ENCODE peak calls at places on chromosomes 16 and 17, in four cellular contexts. One of them, this sample, is unnamed.

GRCh38 chr17:55547027-55547670 is 35.9 kb upstream of the SMIM36 start:
- DNase-seq in osteoblast: no peak
- DNase-seq in stomach: no peak
- DNase-seq in CD8-positive, alpha-beta T cell: no peak
- DNase-seq in this sample: no peak

GRCh38 chr16:1048442-1049112 is 24.0 kb upstream of the SSTR5 start:
- DNase-seq in CD8-positive, alpha-beta T cell: no peak
- DNase-seq in stomach: peak; percentile 39
- DNase-seq in osteoblast: peak; percentile 97
- DNase-seq in this sample: peak; percentile 14

GRCh38 chr17:8337802-8338744 is 1.6 kb upstream of the ODF4 start:
- DNase-seq in CD8-positive, alpha-beta T cell: no peak
- DNase-seq in stomach: no peak
- DNase-seq in osteoblast: no peak
- DNase-seq in this sample: no peak

GRCh38 chr16:89972244-89973234 is 24.0 kb downstream of the DEF8 start:
- DNase-seq in osteoblast: peak; percentile 100
- DNase-seq in CD8-positive, alpha-beta T cell: peak; percentile 90
- DNase-seq in stomach: peak; percentile 94
- DNase-seq in this sample: peak; percentile 94

GRCh38 chr16:11201498-11202259 is 54.3 kb downstream of the SOCS1 start:
- DNase-seq in CD8-positive, alpha-beta T cell: no peak
- DNase-seq in stomach: peak; percentile 41
- DNase-seq in osteoblast: peak; percentile 96
- DNase-seq in this sample: no peak

GRCh38 chr17:50538549-50539410 is 6.2 kb downstream of the EPN3 start:
- DNase-seq in CD8-positive, alpha-beta T cell: no peak
- DNase-seq in osteoblast: peak; percentile 80
- DNase-seq in stomach: no peak
- DNase-seq in this sample: peak; percentile 47

GRCh38 chr17:51087072-51087757 is 33.5 kb downstream of the SPAG9 start:
- DNase-seq in stomach: no peak
- DNase-seq in CD8-positive, alpha-beta T cell: no peak
- DNase-seq in osteoblast: no peak
- DNase-seq in this sample: no peak

GRCh38 chr17:39757931-39758873 is 20.5 kb downstream of the GRB7 start:
- DNase-seq in stomach: no peak
- DNase-seq in osteoblast: peak; percentile 71
- DNase-seq in CD8-positive, alpha-beta T cell: peak; percentile 62
- DNase-seq in this sample: peak; percentile 26

GRCh38 chr17:16428098-16428882 is 12.9 kb downstream of the TRPV2 start:
- DNase-seq in CD8-positive, alpha-beta T cell: peak; percentile 53
- DNase-seq in osteoblast: peak; percentile 66
- DNase-seq in stomach: peak; percentile 73
- DNase-seq in this sample: peak; percentile 67

GRCh38 chr16:82835487-82836160 is 208.9 kb downstream of the CDH13 start:
- DNase-seq in osteoblast: no peak
- DNase-seq in CD8-positive, alpha-beta T cell: no peak
- DNase-seq in stomach: no peak
- DNase-seq in this sample: no peak

GRCh38 chr17:66836063-66837005 is 1.4 kb downstream of the CACNG5 start:
- DNase-seq in stomach: no peak
- DNase-seq in CD8-positive, alpha-beta T cell: no peak
- DNase-seq in osteoblast: no peak
- DNase-seq in this sample: no peak

GRCh38 chr17:42404326-42405055 is 16.2 kb upstream of the STAT3 start:
- DNase-seq in CD8-positive, alpha-beta T cell: no peak
- DNase-seq in stomach: no peak
- DNase-seq in osteoblast: peak; percentile 72
- DNase-seq in this sample: no peak

GRCh38 chr16:77899416-77899815 is 111.1 kb downstream of the VAT1L start:
- DNase-seq in stomach: no peak
- DNase-seq in CD8-positive, alpha-beta T cell: no peak
- DNase-seq in osteoblast: no peak
- DNase-seq in this sample: no peak

GRCh38 chr16:85554791-85555548 is 58.2 kb upstream of the GSE1 start:
- DNase-seq in CD8-positive, alpha-beta T cell: peak; percentile 68
- DNase-seq in osteoblast: peak; percentile 99
- DNase-seq in stomach: peak; percentile 60
- DNase-seq in this sample: peak; percentile 66

GRCh38 chr17:31389673-31390381 is 1.6 kb upstream of the RAB11FIP4 start:
- DNase-seq in osteoblast: peak; percentile 76
- DNase-seq in stomach: peak; percentile 21
- DNase-seq in CD8-positive, alpha-beta T cell: no peak
- DNase-seq in this sample: no peak

GRCh38 chr16:67312450-67313118 is 14.0 kb downstream of the KCTD19 start:
- DNase-seq in CD8-positive, alpha-beta T cell: no peak
- DNase-seq in stomach: no peak
- DNase-seq in osteoblast: peak; percentile 26
- DNase-seq in this sample: no peak

GRCh38 chr17:33987162-33987561 is 267.9 kb upstream of the CCL2 start:
- DNase-seq in CD8-positive, alpha-beta T cell: no peak
- DNase-seq in osteoblast: no peak
- DNase-seq in stomach: no peak
- DNase-seq in this sample: peak; percentile 20

GRCh38 chr17:79874329-79874981 is 35.2 kb upstream of the CBX4 start:
- DNase-seq in stomach: no peak
- DNase-seq in CD8-positive, alpha-beta T cell: peak; percentile 22
- DNase-seq in osteoblast: peak; percentile 85
- DNase-seq in this sample: no peak

GRCh38 chr17:39607851-39608130 is at the start of gene NEUROD2:
- DNase-seq in CD8-positive, alpha-beta T cell: no peak
- DNase-seq in stomach: no peak
- DNase-seq in osteoblast: peak; percentile 81
- DNase-seq in this sample: no peak

GRCh38 chr16:21584817-21585216 is 14.6 kb upstream of the METTL9 start:
- DNase-seq in osteoblast: no peak
- DNase-seq in stomach: no peak
- DNase-seq in CD8-positive, alpha-beta T cell: no peak
- DNase-seq in this sample: no peak

GRCh38 chr17:17749025-17749772 is 67.9 kb downstream of the RAI1 start:
- DNase-seq in osteoblast: no peak
- DNase-seq in CD8-positive, alpha-beta T cell: no peak
- DNase-seq in stomach: no peak
- DNase-seq in this sample: no peak

GRCh38 chr16:68444058-68444657 is 4.2 kb downstream of the SMPD3 start:
- DNase-seq in osteoblast: peak; percentile 70
- DNase-seq in stomach: peak; percentile 52
- DNase-seq in CD8-positive, alpha-beta T cell: no peak
- DNase-seq in this sample: peak; percentile 49

GRCh38 chr17:8577868-8578267 is 52.7 kb downstream of the MYH10 start:
- DNase-seq in osteoblast: no peak
- DNase-seq in CD8-positive, alpha-beta T cell: no peak
- DNase-seq in stomach: no peak
- DNase-seq in this sample: no peak

GRCh38 chr17:82296511-82297279 is 20.7 kb downstream of the CD7 start:
- DNase-seq in osteoblast: peak; percentile 78
- DNase-seq in CD8-positive, alpha-beta T cell: no peak
- DNase-seq in stomach: no peak
- DNase-seq in this sample: no peak

GRCh38 chr16:23635958-23636357 is 5.2 kb downstream of the PALB2 start:
- DNase-seq in osteoblast: no peak
- DNase-seq in stomach: no peak
- DNase-seq in CD8-positive, alpha-beta T cell: no peak
- DNase-seq in this sample: no peak

GRCh38 chr17:7436556-7437368 is 1.5 kb downstream of the TMEM102 start:
- DNase-seq in osteoblast: peak; percentile 98
- DNase-seq in stomach: peak; percentile 90
- DNase-seq in CD8-positive, alpha-beta T cell: peak; percentile 83
- DNase-seq in this sample: peak; percentile 88

GRCh38 chr17:44956076-44956475 is 8.5 kb upstream of the KIF18B start:
- DNase-seq in CD8-positive, alpha-beta T cell: no peak
- DNase-seq in osteoblast: peak; percentile 30
- DNase-seq in stomach: no peak
- DNase-seq in this sample: no peak

GRCh38 chr16:75482434-75483205 is 12.6 kb downstream of the CHST6 start:
- DNase-seq in osteoblast: no peak
- DNase-seq in stomach: no peak
- DNase-seq in CD8-positive, alpha-beta T cell: no peak
- DNase-seq in this sample: no peak

GRCh38 chr17:1604831-1605528 is 23.7 kb downstream of the SLC43A2 start:
- DNase-seq in osteoblast: no peak
- DNase-seq in CD8-positive, alpha-beta T cell: no peak
- DNase-seq in stomach: peak; percentile 33
- DNase-seq in this sample: no peak

GRCh38 chr17:8116779-8117178 is 1.5 kb downstream of the ALOXE3 start:
- DNase-seq in stomach: no peak
- DNase-seq in CD8-positive, alpha-beta T cell: no peak
- DNase-seq in osteoblast: no peak
- DNase-seq in this sample: no peak

GRCh38 chr17:60599220-60599619 is 773 bp upstream of the PPM1D start:
- DNase-seq in stomach: no peak
- DNase-seq in osteoblast: no peak
- DNase-seq in CD8-positive, alpha-beta T cell: no peak
- DNase-seq in this sample: no peak

GRCh38 chr16:81517630-81518438 is 73.2 kb downstream of the CMIP start:
- DNase-seq in CD8-positive, alpha-beta T cell: no peak
- DNase-seq in stomach: no peak
- DNase-seq in osteoblast: peak; percentile 94
- DNase-seq in this sample: no peak

GRCh38 chr17:15264542-15264941 is 584 bp downstream of the PMP22 start:
- DNase-seq in stomach: peak; percentile 88
- DNase-seq in osteoblast: no peak
- DNase-seq in CD8-positive, alpha-beta T cell: no peak
- DNase-seq in this sample: peak; percentile 83

GRCh38 chr16:53922067-53922804 is 218.3 kb downstream of the FTO start:
- DNase-seq in stomach: no peak
- DNase-seq in osteoblast: no peak
- DNase-seq in CD8-positive, alpha-beta T cell: no peak
- DNase-seq in this sample: no peak

GRCh38 chr17:34997355-34997862 is 17.1 kb downstream of the LIG3 start:
- DNase-seq in stomach: peak; percentile 88
- DNase-seq in CD8-positive, alpha-beta T cell: no peak
- DNase-seq in osteoblast: peak; percentile 58
- DNase-seq in this sample: peak; percentile 38

GRCh38 chr16:49596119-49596518 is 222.5 kb downstream of the C16orf78 start:
- DNase-seq in osteoblast: peak; percentile 92
- DNase-seq in stomach: peak; percentile 21
- DNase-seq in CD8-positive, alpha-beta T cell: no peak
- DNase-seq in this sample: no peak

GRCh38 chr17:66467766-66468165 is 165.4 kb downstream of the PRKCA start:
- DNase-seq in CD8-positive, alpha-beta T cell: no peak
- DNase-seq in osteoblast: no peak
- DNase-seq in stomach: no peak
- DNase-seq in this sample: no peak

GRCh38 chr17:76635039-76635438 is 8.5 kb downstream of the ST6GALNAC1 start:
- DNase-seq in CD8-positive, alpha-beta T cell: no peak
- DNase-seq in stomach: no peak
- DNase-seq in osteoblast: peak; percentile 94
- DNase-seq in this sample: no peak
- H3K4me1 ChIP-seq in CD8-positive, alpha-beta T cell: no peaks in the 10 kb centered on the region
- H3K4me1 ChIP-seq in stomach: peaks cover 37% of the 10 kb centered on the region
- H3K4me1 ChIP-seq in osteoblast: peaks cover 10% of the 10 kb centered on the region
- H3K4me1 ChIP-seq in this sample: no peaks in the 10 kb centered on the region

DNA sequence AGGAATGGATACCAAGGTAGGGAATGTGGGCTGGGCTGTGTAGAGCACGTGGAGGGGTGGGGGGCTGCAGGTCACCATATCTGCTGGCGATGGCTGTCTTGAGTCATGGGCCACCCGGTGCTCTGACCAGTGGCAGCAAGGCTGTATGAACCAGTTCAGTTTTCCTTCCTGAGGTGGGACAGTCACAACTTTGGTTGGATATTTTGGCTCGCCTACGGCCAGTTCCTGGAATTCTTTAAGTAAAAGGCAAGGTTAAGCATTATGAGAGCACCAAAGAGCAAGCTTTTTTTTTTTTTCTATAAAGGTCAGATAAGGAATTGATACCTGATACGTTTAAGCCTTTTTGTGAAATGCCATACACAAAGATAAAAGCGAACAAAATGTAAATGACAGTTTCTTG is 81.9 kb downstream of the USP22 start:
- DNase-seq in stomach: no peak
- DNase-seq in osteoblast: no peak
- DNase-seq in CD8-positive, alpha-beta T cell: no peak
- DNase-seq in this sample: no peak
- H3K4me1 ChIP-seq in stomach: peaks cover 2% of the 10 kb centered on the region
- H3K4me1 ChIP-seq in osteoblast: peaks cover under 1% of the 10 kb centered on the region
- H3K4me1 ChIP-seq in CD8-positive, alpha-beta T cell: no peaks in the 10 kb centered on the region
- H3K4me1 ChIP-seq in this sample: no peaks in the 10 kb centered on the region

GRCh38 chr16:29811170-29811895 is 660 bp upstream of the PRRT2 start:
- DNase-seq in stomach: peak; percentile 97
- DNase-seq in osteoblast: peak; percentile 100
- DNase-seq in CD8-positive, alpha-beta T cell: peak; percentile 68
- DNase-seq in this sample: peak; percentile 96
- H3K4me1 ChIP-seq in stomach: peaks cover 84% of the 10 kb centered on the region
- H3K4me1 ChIP-seq in osteoblast: peaks cover 54% of the 10 kb centered on the region
- H3K4me1 ChIP-seq in CD8-positive, alpha-beta T cell: peaks cover 61% of the 10 kb centered on the region
- H3K4me1 ChIP-seq in this sample: peaks cover 68% of the 10 kb centered on the region

GRCh38 chr17:77400445-77400870 is 259.7 kb downstream of the SEC14L1 start:
- DNase-seq in CD8-positive, alpha-beta T cell: peak; percentile 80
- DNase-seq in osteoblast: peak; percentile 94
- DNase-seq in stomach: peak; percentile 54
- DNase-seq in this sample: no peak

GRCh38 chr17:77396610-77397009 is 255.8 kb downstream of the SEC14L1 start:
- DNase-seq in CD8-positive, alpha-beta T cell: no peak
- DNase-seq in stomach: no peak
- DNase-seq in osteoblast: peak; percentile 95
- DNase-seq in this sample: no peak

GRCh38 chr17:77402159-77402731 is 261.5 kb downstream of the SEC14L1 start:
- DNase-seq in stomach: no peak
- DNase-seq in osteoblast: no peak
- DNase-seq in CD8-positive, alpha-beta T cell: no peak
- DNase-seq in this sample: no peak

GRCh38 chr17:77398274-77398673 is 257.5 kb downstream of the SEC14L1 start:
- DNase-seq in osteoblast: peak; percentile 84
- DNase-seq in CD8-positive, alpha-beta T cell: no peak
- DNase-seq in stomach: no peak
- DNase-seq in this sample: no peak

GRCh38 chr17:77399319-77399959 is 258.7 kb downstream of the SEC14L1 start:
- DNase-seq in CD8-positive, alpha-beta T cell: no peak
- DNase-seq in stomach: no peak
- DNase-seq in osteoblast: no peak
- DNase-seq in this sample: no peak
- H3K4me1 ChIP-seq in CD8-positive, alpha-beta T cell: peaks cover 89% of the 10 kb centered on the region
- H3K4me1 ChIP-seq in stomach: peaks cover 100% of the 10 kb centered on the region
- H3K4me1 ChIP-seq in osteoblast: peaks cover 52% of the 10 kb centered on the region
- H3K4me1 ChIP-seq in this sample: peaks cover 23% of the 10 kb centered on the region

This sample was measured in transverse colon.